ENCODE peak calls at places on chromosomes 6 and 20, in nine cellular contexts. T, P, S, C, B, L, N, G and Z are unnamed samples.

GRCh38 chr6:112475083-112475482 is 128.0 kb downstream of the RFPL4B start:
- DNase-seq in T (peak), P (no peak), S (peak), C (no peak), B (no peak), L (peak), N (no peak), G (peak), Z (no peak)

GRCh38 chr6:43070028-43070632 is 6.0 kb upstream of the PTK7 start:
- DNase-seq in T (peak), P (peak), S (peak), C (peak), B (no peak), L (peak), N (peak), G (no peak), Z (peak)

GRCh38 chr6:124858564-124858963 is 103.7 kb upstream of the RNF217 start:
- DNase-seq in T (no peak), P (no peak), S (no peak), C (no peak), B (no peak), L (no peak), N (no peak), G (no peak), Z (no peak)

GRCh38 chr6:83853178-83853967 is at the start of gene RIPPLY2:
- DNase-seq in T (peak), P (peak), S (peak), C (no peak), B (peak), L (peak), N (no peak), G (no peak), Z (peak)

GRCh38 chr20:59402697-59403096 is 102.3 kb downstream of the EDN3 start:
- DNase-seq in T (no peak), P (no peak), S (no peak), C (no peak), B (no peak), L (no peak), N (no peak), G (no peak), Z (peak)

GRCh38 chr6:75550544-75551167 is 51.0 kb upstream of the SENP6 start:
- DNase-seq in T (no peak), P (no peak), S (no peak), C (no peak), B (no peak), L (peak), N (peak), G (no peak), Z (no peak)

GRCh38 chr20:40008177-40008576 is 680.9 kb downstream of the MAFB start:
- DNase-seq in T (peak), P (no peak), S (peak), C (no peak), B (no peak), L (peak), N (no peak), G (no peak), Z (no peak)

GRCh38 chr6:21003780-21004541 is 469.7 kb downstream of the CDKAL1 start:
- DNase-seq in T (peak), P (no peak), S (peak), C (no peak), B (no peak), L (peak), N (peak), G (peak), Z (no peak)

GRCh38 chr20:14700641-14700965 is 363.2 kb upstream of the FLRT3 start:
- DNase-seq in T (no peak), P (no peak), S (peak), C (no peak), B (no peak), L (peak), N (peak), G (no peak), Z (no peak)

GRCh38 chr20:53899351-53900167 is 170.8 kb downstream of the BCAS1 start:
- DNase-seq in T (peak), P (no peak), S (peak), C (peak), B (no peak), L (peak), N (peak), G (peak), Z (peak)

GRCh38 chr6:137550527-137550926 is 56.3 kb upstream of the OLIG3 start:
- DNase-seq in T (no peak), P (no peak), S (no peak), C (no peak), B (no peak), L (no peak), N (no peak), G (no peak), Z (no peak)

DNA sequence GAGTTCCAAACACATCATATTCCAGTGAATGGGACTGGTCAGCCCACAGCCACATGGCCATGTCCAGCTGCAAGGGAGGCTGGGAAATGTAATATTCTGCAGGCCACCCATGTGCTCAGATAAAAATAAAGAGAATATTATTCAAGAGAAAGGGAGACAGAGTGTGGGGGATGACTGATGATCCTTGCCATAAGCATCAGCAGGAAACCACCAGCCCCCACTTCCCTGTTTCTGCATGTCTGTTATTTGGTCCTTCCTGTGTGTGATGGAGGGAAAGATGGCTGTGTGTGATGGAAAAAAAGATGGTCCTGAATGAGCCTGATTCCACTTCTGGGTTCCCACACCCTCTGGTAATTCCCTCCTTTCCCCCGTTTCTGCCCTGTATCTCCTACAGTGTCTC is 13.1 kb upstream of the RSPO4 start:
- DNase-seq in T (no peak), P (no peak), S (no peak), C (no peak), B (no peak), L (no peak), N (no peak), G (no peak), Z (no peak)
- TF ChIP-seq CTCF in T (no peak), P (no peak), S (no peak), C (no peak), B (no peak), L (no peak), N (no peak), G (no peak), Z (no peak)

DNA sequence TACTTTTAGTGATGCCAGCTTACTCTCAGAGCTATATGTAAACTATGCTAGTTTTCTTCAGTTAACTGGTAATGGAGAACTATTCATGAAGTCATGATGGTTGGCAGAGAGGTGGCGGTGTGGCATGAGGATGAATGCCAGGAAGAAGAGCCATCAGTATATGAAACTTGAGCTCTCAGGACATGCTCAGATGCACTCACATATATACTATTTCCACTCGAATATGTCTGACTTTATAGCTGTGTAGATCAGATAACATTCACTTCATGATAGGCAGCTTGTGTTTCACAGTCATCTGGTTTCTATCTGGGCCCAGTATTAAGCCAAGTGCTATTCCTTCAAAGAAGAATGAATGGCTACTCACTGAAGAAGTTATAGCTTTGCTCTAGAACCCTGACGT is 46.2 kb upstream of the CEP85L start:
- DNase-seq in T (no peak), P (no peak), S (no peak), C (no peak), B (no peak), L (no peak), N (no peak), G (no peak), Z (no peak)
- TF ChIP-seq CTCF in T (no peak), P (no peak), S (no peak), C (no peak), B (no peak), L (no peak), N (no peak), G (no peak), Z (no peak)

DNA sequence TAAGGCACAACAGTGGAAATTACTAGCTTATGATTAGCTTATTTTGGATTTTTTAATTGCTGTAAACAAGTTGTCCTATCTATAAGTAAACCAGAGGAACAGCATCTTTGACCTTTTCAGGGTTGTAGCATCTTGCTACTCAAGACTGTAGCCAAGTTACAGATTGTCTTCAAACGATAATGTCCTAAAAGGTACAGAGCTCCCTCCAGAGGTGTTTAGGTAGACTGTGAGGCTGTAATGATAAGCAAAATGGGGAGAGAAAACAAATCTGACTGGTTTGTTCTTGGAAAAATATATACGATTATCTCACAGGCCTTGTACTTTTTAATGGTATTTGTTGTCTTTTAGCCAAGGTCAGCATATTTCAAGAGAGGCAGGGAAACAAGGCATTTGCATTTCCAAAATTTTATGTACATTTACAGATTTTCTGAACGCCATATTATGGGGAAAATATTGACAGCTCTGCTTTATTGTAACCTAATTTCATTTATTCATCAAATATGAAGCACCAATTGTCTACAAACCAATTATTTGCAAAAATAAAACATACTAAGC is 273.4 kb downstream of the MEI4 start:
- DNase-seq in T (peak), P (no peak), S (no peak), C (no peak), B (no peak), L (no peak), N (peak), G (no peak), Z (no peak)
- TF ChIP-seq CTCF in T (no peak), P (peak), S (no peak), C (no peak), B (no peak), L (no peak), N (peak), G (no peak), Z (no peak)

GRCh38 chr6:80742481-80742880 is 636.0 kb downstream of the BCKDHB start:
- DNase-seq in T (peak), P (no peak), S (peak), C (no peak), B (peak), L (peak), N (peak), G (peak), Z (no peak)
- TF ChIP-seq CTCF in T (peak), P (peak), S (peak), C (no peak), B (peak), L (peak), N (no peak), G (peak), Z (peak)

DNA sequence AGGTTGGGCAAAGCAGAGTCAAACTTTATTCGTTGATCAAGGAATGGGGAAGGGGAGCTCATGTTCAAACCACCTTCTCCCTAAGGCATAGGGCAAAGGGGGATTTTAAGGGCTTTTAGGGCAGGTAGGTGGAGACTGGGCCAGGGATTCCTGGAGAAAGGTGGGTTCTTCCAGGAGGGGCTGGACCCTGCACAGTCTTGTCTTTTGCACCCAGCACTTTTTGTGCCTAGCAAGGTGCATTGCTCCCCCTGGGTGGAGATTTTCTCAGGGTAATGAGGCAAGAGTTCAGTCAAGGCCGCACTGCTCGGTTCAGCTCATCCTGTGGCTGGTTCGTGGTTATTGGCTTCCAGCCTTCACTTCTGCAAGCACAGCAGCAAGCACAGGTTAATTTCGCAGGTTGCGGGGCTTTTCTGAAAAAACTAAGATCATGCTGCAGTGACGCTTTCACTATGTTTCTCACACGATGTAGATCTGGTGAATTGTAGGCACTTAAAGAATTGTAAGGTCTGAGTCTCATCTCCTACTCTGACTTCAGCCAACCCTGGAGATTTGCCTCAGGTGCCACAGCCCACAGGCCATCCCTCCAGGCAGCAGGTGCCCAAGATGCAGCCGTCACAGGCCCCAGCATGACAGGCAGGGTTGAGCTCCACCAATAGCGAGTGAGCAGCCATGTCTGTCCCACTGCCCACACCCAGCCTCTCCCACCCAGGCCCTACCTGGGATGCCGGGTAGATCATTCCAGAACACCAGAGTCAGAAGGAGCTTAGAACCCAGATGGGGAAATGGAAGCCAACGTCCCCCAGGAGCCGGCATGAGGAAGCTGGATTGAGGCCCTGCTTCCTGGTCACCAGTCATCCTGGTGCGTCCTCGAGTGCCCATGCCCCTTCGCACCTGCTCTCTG is 37.1 kb downstream of the SUN5 start:
- DNase-seq in T (no peak), P (peak), S (no peak), C (no peak), B (no peak), L (no peak), N (peak), G (no peak), Z (peak)
- TF ChIP-seq CTCF in T (no peak), P (no peak), S (no peak), C (no peak), B (no peak), L (no peak), N (no peak), G (no peak), Z (no peak)

DNA sequence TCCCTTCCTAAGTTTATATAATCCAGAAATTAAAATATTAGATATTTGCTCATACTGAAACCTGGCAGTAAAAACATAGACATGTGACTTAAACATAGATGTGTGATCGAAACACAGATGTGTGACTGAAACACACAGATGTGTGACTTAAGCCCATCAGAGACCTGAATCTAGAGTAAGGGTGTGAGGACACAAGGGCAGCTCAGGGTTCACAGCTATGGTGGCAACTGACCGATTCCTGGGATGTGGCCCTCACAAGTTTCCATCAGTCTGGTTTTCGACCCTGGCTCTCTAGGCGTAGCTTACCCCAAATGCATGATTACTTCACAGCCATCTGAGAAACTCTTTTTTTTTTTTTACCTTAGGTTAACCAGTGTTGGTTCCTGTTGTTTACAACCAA is 137.0 kb downstream of the NRN1 start:
- DNase-seq in T (no peak), P (no peak), S (no peak), C (no peak), B (no peak), L (no peak), N (peak), G (no peak), Z (no peak)
- TF ChIP-seq CTCF in T (no peak), P (no peak), S (no peak), C (no peak), B (no peak), L (no peak), N (no peak), G (no peak), Z (no peak)

GRCh38 chr6:5179917-5180316 is 80.8 kb downstream of the LYRM4 start:
- DNase-seq in T (no peak), P (no peak), S (no peak), C (no peak), B (no peak), L (no peak), N (no peak), G (no peak), Z (no peak)

GRCh38 chr6:5184878-5185277 is 75.9 kb downstream of the LYRM4 start:
- DNase-seq in T (no peak), P (no peak), S (no peak), C (no peak), B (no peak), L (no peak), N (no peak), G (no peak), Z (no peak)

GRCh38 chr6:5175635-5176034 is 85.1 kb downstream of the LYRM4 start:
- DNase-seq in T (no peak), P (no peak), S (no peak), C (no peak), B (no peak), L (no peak), N (peak), G (no peak), Z (peak)

GRCh38 chr6:5181494-5182287 is 79.1 kb downstream of the LYRM4 start:
- DNase-seq in T (peak), P (no peak), S (no peak), C (no peak), B (no peak), L (peak), N (no peak), G (no peak), Z (no peak)

GRCh38 chr6:5180636-5181035 is 80.1 kb downstream of the LYRM4 start:
- DNase-seq in T (no peak), P (no peak), S (no peak), C (no peak), B (no peak), L (no peak), N (no peak), G (no peak), Z (no peak)
- TF ChIP-seq CTCF in T (no peak), P (no peak), S (no peak), C (no peak), B (no peak), L (no peak), N (no peak), G (no peak), Z (no peak)